ENCODE peak calls at places on chromosomes 6 and 20, in eight cellular contexts. One of them, this sample, is unnamed.

GRCh38 chr6:56475736-56476457 is 166.8 kb downstream of the DST start:
- DNase-seq in CD8-positive, alpha-beta T cell: no peak
- DNase-seq in fibroblast of pulmonary artery: peak
- DNase-seq in endothelial cell: no peak
- DNase-seq in sigmoid colon: no peak
- DNase-seq in endodermal cell: no peak
- DNase-seq in neural progenitor cell: no peak
- DNase-seq in HFF-Myc: no peak
- DNase-seq in this sample: no peak

GRCh38 chr6:169801396-169802160 is 50.2 kb downstream of the ERMARD start:
- DNase-seq in CD8-positive, alpha-beta T cell: no peak
- DNase-seq in fibroblast of pulmonary artery: no peak
- DNase-seq in endothelial cell: no peak
- DNase-seq in sigmoid colon: no peak
- DNase-seq in endodermal cell: peak
- DNase-seq in neural progenitor cell: peak
- DNase-seq in HFF-Myc: no peak
- DNase-seq in this sample: no peak

GRCh38 chr6:130070747-130071146 is 52.4 kb downstream of the L3MBTL3 start:
- DNase-seq in CD8-positive, alpha-beta T cell: no peak
- DNase-seq in fibroblast of pulmonary artery: no peak
- DNase-seq in endothelial cell: no peak
- DNase-seq in sigmoid colon: no peak
- DNase-seq in endodermal cell: no peak
- DNase-seq in neural progenitor cell: peak
- DNase-seq in HFF-Myc: no peak
- DNase-seq in this sample: no peak

GRCh38 chr6:30508890-30509736 is 19.8 kb downstream of the HLA-E start:
- DNase-seq in CD8-positive, alpha-beta T cell: no peak
- DNase-seq in fibroblast of pulmonary artery: peak
- DNase-seq in endothelial cell: no peak
- DNase-seq in sigmoid colon: no peak
- DNase-seq in endodermal cell: peak
- DNase-seq in neural progenitor cell: no peak
- DNase-seq in HFF-Myc: no peak
- DNase-seq in this sample: peak

GRCh38 chr20:3811421-3812258 is 8.7 kb upstream of the AP5S1 start:
- DNase-seq in CD8-positive, alpha-beta T cell: peak
- DNase-seq in fibroblast of pulmonary artery: peak
- DNase-seq in endothelial cell: no peak
- DNase-seq in sigmoid colon: peak
- DNase-seq in endodermal cell: no peak
- DNase-seq in neural progenitor cell: no peak
- DNase-seq in HFF-Myc: peak
- DNase-seq in this sample: peak

GRCh38 chr6:166499350-166500163 is 86.9 kb downstream of the RAMACL start:
- DNase-seq in CD8-positive, alpha-beta T cell: no peak
- DNase-seq in fibroblast of pulmonary artery: no peak
- DNase-seq in endothelial cell: no peak
- DNase-seq in sigmoid colon: peak
- DNase-seq in endodermal cell: no peak
- DNase-seq in neural progenitor cell: no peak
- DNase-seq in HFF-Myc: no peak
- DNase-seq in this sample: no peak

GRCh38 chr20:19774086-19774933 is 16.3 kb downstream of the RIN2 start:
- DNase-seq in CD8-positive, alpha-beta T cell: no peak
- DNase-seq in fibroblast of pulmonary artery: peak
- DNase-seq in endothelial cell: no peak
- DNase-seq in sigmoid colon: no peak
- DNase-seq in endodermal cell: no peak
- DNase-seq in neural progenitor cell: peak
- DNase-seq in HFF-Myc: no peak
- DNase-seq in this sample: no peak

GRCh38 chr6:3328145-3328544 is 69.4 kb downstream of the PSMG4 start:
- DNase-seq in CD8-positive, alpha-beta T cell: no peak
- DNase-seq in fibroblast of pulmonary artery: peak
- DNase-seq in endothelial cell: no peak
- DNase-seq in sigmoid colon: peak
- DNase-seq in endodermal cell: no peak
- DNase-seq in neural progenitor cell: no peak
- DNase-seq in HFF-Myc: no peak
- DNase-seq in this sample: no peak

GRCh38 chr20:63260943-63261807 is 6.9 kb upstream of the NKAIN4 start:
- DNase-seq in CD8-positive, alpha-beta T cell: no peak
- DNase-seq in fibroblast of pulmonary artery: no peak
- DNase-seq in endothelial cell: no peak
- DNase-seq in sigmoid colon: no peak
- DNase-seq in endodermal cell: no peak
- DNase-seq in neural progenitor cell: peak
- DNase-seq in HFF-Myc: no peak
- DNase-seq in this sample: no peak

GRCh38 chr20:41347523-41348429 is 7.2 kb downstream of the LPIN3 start:
- DNase-seq in CD8-positive, alpha-beta T cell: no peak
- DNase-seq in fibroblast of pulmonary artery: peak
- DNase-seq in endothelial cell: no peak
- DNase-seq in sigmoid colon: no peak
- DNase-seq in endodermal cell: no peak
- DNase-seq in neural progenitor cell: no peak
- DNase-seq in HFF-Myc: no peak
- DNase-seq in this sample: no peak

GRCh38 chr20:9617940-9618339 is 103.5 kb downstream of the LAMP5 start:
- DNase-seq in CD8-positive, alpha-beta T cell: no peak
- DNase-seq in fibroblast of pulmonary artery: peak
- DNase-seq in endothelial cell: peak
- DNase-seq in sigmoid colon: no peak
- DNase-seq in endodermal cell: peak
- DNase-seq in neural progenitor cell: peak
- DNase-seq in HFF-Myc: no peak
- DNase-seq in this sample: peak

GRCh38 chr20:19757973-19758887 is at the start of gene RIN2:
- DNase-seq in CD8-positive, alpha-beta T cell: no peak
- DNase-seq in fibroblast of pulmonary artery: peak
- DNase-seq in endothelial cell: peak
- DNase-seq in sigmoid colon: peak
- DNase-seq in endodermal cell: peak
- DNase-seq in neural progenitor cell: peak
- DNase-seq in HFF-Myc: peak
- DNase-seq in this sample: peak

GRCh38 chr20:36311141-36311853 is 5.2 kb downstream of the DLGAP4 start:
- DNase-seq in CD8-positive, alpha-beta T cell: no peak
- DNase-seq in fibroblast of pulmonary artery: peak
- DNase-seq in endothelial cell: no peak
- DNase-seq in sigmoid colon: peak
- DNase-seq in endodermal cell: peak
- DNase-seq in neural progenitor cell: no peak
- DNase-seq in HFF-Myc: no peak
- DNase-seq in this sample: peak

GRCh38 chr6:20700375-20700774 is 166.1 kb downstream of the CDKAL1 start:
- DNase-seq in CD8-positive, alpha-beta T cell: no peak
- DNase-seq in fibroblast of pulmonary artery: no peak
- DNase-seq in endothelial cell: no peak
- DNase-seq in sigmoid colon: no peak
- DNase-seq in endodermal cell: no peak
- DNase-seq in neural progenitor cell: no peak
- DNase-seq in HFF-Myc: no peak
- DNase-seq in this sample: no peak

GRCh38 chr20:53929974-53930650 is 140.3 kb downstream of the BCAS1 start:
- DNase-seq in CD8-positive, alpha-beta T cell: no peak
- DNase-seq in fibroblast of pulmonary artery: no peak
- DNase-seq in endothelial cell: no peak
- DNase-seq in sigmoid colon: no peak
- DNase-seq in endodermal cell: peak
- DNase-seq in neural progenitor cell: no peak
- DNase-seq in HFF-Myc: no peak
- DNase-seq in this sample: no peak

GRCh38 chr6:143805832-143806281 is 37.3 kb upstream of the LTV1 start:
- DNase-seq in CD8-positive, alpha-beta T cell: no peak
- DNase-seq in fibroblast of pulmonary artery: peak
- DNase-seq in endothelial cell: no peak
- DNase-seq in sigmoid colon: no peak
- DNase-seq in endodermal cell: no peak
- DNase-seq in neural progenitor cell: no peak
- DNase-seq in HFF-Myc: no peak
- DNase-seq in this sample: no peak

GRCh38 chr6:40293109-40293823 is 293.9 kb downstream of the LRFN2 start:
- DNase-seq in CD8-positive, alpha-beta T cell: no peak
- DNase-seq in fibroblast of pulmonary artery: no peak
- DNase-seq in endothelial cell: no peak
- DNase-seq in sigmoid colon: no peak
- DNase-seq in endodermal cell: peak
- DNase-seq in neural progenitor cell: no peak
- DNase-seq in HFF-Myc: no peak
- DNase-seq in this sample: no peak

GRCh38 chr6:113830140-113830539 is 27.0 kb upstream of the MARCKS start:
- DNase-seq in CD8-positive, alpha-beta T cell: no peak
- DNase-seq in fibroblast of pulmonary artery: no peak
- DNase-seq in endothelial cell: no peak
- DNase-seq in sigmoid colon: no peak
- DNase-seq in endodermal cell: no peak
- DNase-seq in neural progenitor cell: no peak
- DNase-seq in HFF-Myc: no peak
- DNase-seq in this sample: no peak

GRCh38 chr6:93554018-93554417 is 134.7 kb upstream of the EPHA7 start:
- DNase-seq in CD8-positive, alpha-beta T cell: no peak
- DNase-seq in fibroblast of pulmonary artery: no peak
- DNase-seq in endothelial cell: no peak
- DNase-seq in sigmoid colon: no peak
- DNase-seq in endodermal cell: no peak
- DNase-seq in neural progenitor cell: no peak
- DNase-seq in HFF-Myc: no peak
- DNase-seq in this sample: no peak

GRCh38 chr6:156146891-156147290 is 630.3 kb upstream of the ARID1B start:
- DNase-seq in CD8-positive, alpha-beta T cell: no peak
- DNase-seq in fibroblast of pulmonary artery: no peak
- DNase-seq in endothelial cell: no peak
- DNase-seq in sigmoid colon: no peak
- DNase-seq in endodermal cell: no peak
- DNase-seq in neural progenitor cell: no peak
- DNase-seq in HFF-Myc: no peak
- DNase-seq in this sample: no peak
- TF ChIP-seq CTCF in CD8-positive, alpha-beta T cell: no peak
- TF ChIP-seq CTCF in fibroblast of pulmonary artery: no peak
- TF ChIP-seq CTCF in endothelial cell: no peak
- TF ChIP-seq CTCF in sigmoid colon: no peak
- TF ChIP-seq CTCF in endodermal cell: peak
- TF ChIP-seq CTCF in neural progenitor cell: no peak
- TF ChIP-seq CTCF in HFF-Myc: no peak
- TF ChIP-seq CTCF in this sample: no peak

GRCh38 chr20:61512475-61512874 is 260.4 kb downstream of the CDH4 start:
- DNase-seq in CD8-positive, alpha-beta T cell: no peak
- DNase-seq in fibroblast of pulmonary artery: no peak
- DNase-seq in endothelial cell: no peak
- DNase-seq in sigmoid colon: no peak
- DNase-seq in endodermal cell: no peak
- DNase-seq in neural progenitor cell: no peak
- DNase-seq in HFF-Myc: no peak
- DNase-seq in this sample: no peak

GRCh38 chr20:61507778-61508177 is 255.7 kb downstream of the CDH4 start:
- DNase-seq in CD8-positive, alpha-beta T cell: no peak
- DNase-seq in fibroblast of pulmonary artery: no peak
- DNase-seq in endothelial cell: no peak
- DNase-seq in sigmoid colon: no peak
- DNase-seq in endodermal cell: no peak
- DNase-seq in neural progenitor cell: no peak
- DNase-seq in HFF-Myc: no peak
- DNase-seq in this sample: no peak

GRCh38 chr20:61513124-61514017 is 261.3 kb downstream of the CDH4 start:
- DNase-seq in CD8-positive, alpha-beta T cell: no peak
- DNase-seq in fibroblast of pulmonary artery: no peak
- DNase-seq in endothelial cell: no peak
- DNase-seq in sigmoid colon: no peak
- DNase-seq in endodermal cell: no peak
- DNase-seq in neural progenitor cell: no peak
- DNase-seq in HFF-Myc: no peak
- DNase-seq in this sample: no peak

GRCh38 chr20:61510778-61511330 is 258.8 kb downstream of the CDH4 start:
- DNase-seq in CD8-positive, alpha-beta T cell: no peak
- DNase-seq in fibroblast of pulmonary artery: no peak
- DNase-seq in endothelial cell: no peak
- DNase-seq in sigmoid colon: no peak
- DNase-seq in endodermal cell: no peak
- DNase-seq in neural progenitor cell: no peak
- DNase-seq in HFF-Myc: no peak
- DNase-seq in this sample: no peak

GRCh38 chr20:61508301-61508700 is 256.2 kb downstream of the CDH4 start:
- DNase-seq in CD8-positive, alpha-beta T cell: no peak
- DNase-seq in fibroblast of pulmonary artery: no peak
- DNase-seq in endothelial cell: no peak
- DNase-seq in sigmoid colon: no peak
- DNase-seq in endodermal cell: no peak
- DNase-seq in neural progenitor cell: no peak
- DNase-seq in HFF-Myc: no peak
- DNase-seq in this sample: no peak
- TF ChIP-seq CTCF in CD8-positive, alpha-beta T cell: no peak
- TF ChIP-seq CTCF in fibroblast of pulmonary artery: no peak
- TF ChIP-seq CTCF in endothelial cell: no peak
- TF ChIP-seq CTCF in sigmoid colon: no peak
- TF ChIP-seq CTCF in endodermal cell: no peak
- TF ChIP-seq CTCF in neural progenitor cell: no peak
- TF ChIP-seq CTCF in HFF-Myc: no peak
- TF ChIP-seq CTCF in this sample: no peak

GRCh38 chr6:157139054-157139708 is 184.1 kb downstream of the TMEM242 start:
- DNase-seq in CD8-positive, alpha-beta T cell: no peak
- DNase-seq in fibroblast of pulmonary artery: no peak
- DNase-seq in endothelial cell: peak
- DNase-seq in sigmoid colon: no peak
- DNase-seq in endodermal cell: peak
- DNase-seq in neural progenitor cell: peak
- DNase-seq in HFF-Myc: no peak
- DNase-seq in this sample: no peak
- TF ChIP-seq CTCF in CD8-positive, alpha-beta T cell: no peak
- TF ChIP-seq CTCF in fibroblast of pulmonary artery: peak
- TF ChIP-seq CTCF in endothelial cell: peak
- TF ChIP-seq CTCF in sigmoid colon: no peak
- TF ChIP-seq CTCF in endodermal cell: peak
- TF ChIP-seq CTCF in neural progenitor cell: peak
- TF ChIP-seq CTCF in HFF-Myc: peak
- TF ChIP-seq CTCF in this sample: no peak

GRCh38 chr20:24098886-24099285 is 110.3 kb upstream of the GGTLC1 start:
- DNase-seq in CD8-positive, alpha-beta T cell: no peak
- DNase-seq in fibroblast of pulmonary artery: peak
- DNase-seq in endothelial cell: no peak
- DNase-seq in sigmoid colon: no peak
- DNase-seq in endodermal cell: no peak
- DNase-seq in neural progenitor cell: no peak
- DNase-seq in HFF-Myc: no peak
- DNase-seq in this sample: peak

GRCh38 chr20:24106155-24106800 is 117.7 kb upstream of the GGTLC1 start:
- DNase-seq in CD8-positive, alpha-beta T cell: no peak
- DNase-seq in fibroblast of pulmonary artery: no peak
- DNase-seq in endothelial cell: no peak
- DNase-seq in sigmoid colon: no peak
- DNase-seq in endodermal cell: no peak
- DNase-seq in neural progenitor cell: no peak
- DNase-seq in HFF-Myc: no peak
- DNase-seq in this sample: peak

GRCh38 chr20:24100370-24101011 is 111.9 kb upstream of the GGTLC1 start:
- DNase-seq in CD8-positive, alpha-beta T cell: peak
- DNase-seq in fibroblast of pulmonary artery: peak
- DNase-seq in endothelial cell: peak
- DNase-seq in sigmoid colon: no peak
- DNase-seq in endodermal cell: peak
- DNase-seq in neural progenitor cell: peak
- DNase-seq in HFF-Myc: peak
- DNase-seq in this sample: peak

GRCh38 chr20:24102749-24103148 is 114.2 kb upstream of the GGTLC1 start:
- DNase-seq in CD8-positive, alpha-beta T cell: no peak
- DNase-seq in fibroblast of pulmonary artery: peak
- DNase-seq in endothelial cell: no peak
- DNase-seq in sigmoid colon: no peak
- DNase-seq in endodermal cell: no peak
- DNase-seq in neural progenitor cell: no peak
- DNase-seq in HFF-Myc: no peak
- DNase-seq in this sample: peak

GRCh38 chr20:24102290-24102689 is 113.7 kb upstream of the GGTLC1 start:
- DNase-seq in CD8-positive, alpha-beta T cell: no peak
- DNase-seq in fibroblast of pulmonary artery: peak
- DNase-seq in endothelial cell: peak
- DNase-seq in sigmoid colon: no peak
- DNase-seq in endodermal cell: peak
- DNase-seq in neural progenitor cell: peak
- DNase-seq in HFF-Myc: no peak
- DNase-seq in this sample: no peak
- TF ChIP-seq CTCF in CD8-positive, alpha-beta T cell: no peak
- TF ChIP-seq CTCF in fibroblast of pulmonary artery: peak
- TF ChIP-seq CTCF in endothelial cell: peak
- TF ChIP-seq CTCF in sigmoid colon: no peak
- TF ChIP-seq CTCF in endodermal cell: peak
- TF ChIP-seq CTCF in neural progenitor cell: peak
- TF ChIP-seq CTCF in HFF-Myc: peak
- TF ChIP-seq CTCF in this sample: no peak